ENCODE peak calls at places on chromosomes 13 and 19, in seven cellular contexts. S is AG04450; P is fibroblast of lung; I is activated CD8-positive, alpha-beta memory T cell treated with anti-CD3 and anti-CD28 coated beads for 1 hour; R is GM06990; O is activated naive CD8-positive, alpha-beta T cell treated with anti-CD3 and anti-CD28 coated beads, Interleukin-2, amount 50 U/mL, for 24 hours; L is foreskin fibroblast. G is an unnamed sample.

GRCh38 chr19:51448011-51448744 is 10.1 kb downstream of the SIGLEC8 start:
- DNase-seq in S (no peak), P (no peak), I (no peak), R (no peak), O (peak), L (no peak), G (peak)

GRCh38 chr19:4811328-4812131 is 20.0 kb downstream of the TICAM1 start:
- DNase-seq in S (no peak), P (peak), I (peak), R (peak), O (peak), L (peak), G (peak)

GRCh38 chr19:37874784-37875183 is 31.6 kb downstream of the WDR87 start:
- DNase-seq in S (peak), P (peak), I (no peak), R (no peak), O (no peak), L (no peak), G (no peak)

GRCh38 chr13:49063526-49063925 is 87.8 kb downstream of the FNDC3A start:
- DNase-seq in S (no peak), P (no peak), I (no peak), R (no peak), O (no peak), L (no peak), G (no peak)

GRCh38 chr13:31204592-31204991 is 4.8 kb downstream of the B3GLCT start:
- DNase-seq in S (no peak), P (peak), I (no peak), R (no peak), O (no peak), L (peak), G (no peak)

GRCh38 chr19:47729468-47729798 is 15.9 kb upstream of the NOP53 start:
- DNase-seq in S (no peak), P (peak), I (no peak), R (no peak), O (peak), L (peak), G (peak)

GRCh38 chr19:57813919-57814504 is 701 bp downstream of the ZNF552 start:
- DNase-seq in S (no peak), P (no peak), I (no peak), R (no peak), O (no peak), L (no peak), G (no peak)

GRCh38 chr19:48258350-48258749 is 2.6 kb upstream of the CARD8 start:
- DNase-seq in S (no peak), P (no peak), I (no peak), R (no peak), O (peak), L (peak), G (peak)

GRCh38 chr13:30002577-30002976 is 152.2 kb upstream of the UBL3 start:
- DNase-seq in S (peak), P (peak), I (no peak), R (no peak), O (no peak), L (peak), G (no peak)

GRCh38 chr19:33032218-33032781 is 32.4 kb downstream of the RHPN2 start:
- DNase-seq in S (no peak), P (no peak), I (no peak), R (no peak), O (no peak), L (no peak), G (no peak)

G was measured in KBM-7.